ENCODE peak calls at places on chromosomes 3 and 15, in seven cellular contexts. One of them, this sample, is unnamed.

GRCh38 chr3:59150039-59150438 is 100.2 kb upstream of the CFAP20DC start:
- DNase-seq in glutamatergic neuron: no peak
- DNase-seq in neural progenitor cell: peak
- DNase-seq in GM10248: no peak
- DNase-seq in H9: peak
- DNase-seq in endothelial cell: no peak
- DNase-seq in epithelial cell of esophagus: peak
- DNase-seq in this sample: no peak

GRCh38 chr3:29513236-29513635 is 232.4 kb downstream of the RBMS3 start:
- DNase-seq in glutamatergic neuron: no peak
- DNase-seq in neural progenitor cell: no peak
- DNase-seq in GM10248: no peak
- DNase-seq in H9: no peak
- DNase-seq in endothelial cell: no peak
- DNase-seq in epithelial cell of esophagus: peak
- DNase-seq in this sample: no peak

GRCh38 chr3:81974754-81975153 is 213.3 kb upstream of the GBE1 start:
- DNase-seq in glutamatergic neuron: no peak
- DNase-seq in neural progenitor cell: peak
- DNase-seq in GM10248: no peak
- DNase-seq in H9: no peak
- DNase-seq in endothelial cell: no peak
- DNase-seq in epithelial cell of esophagus: no peak
- DNase-seq in this sample: no peak

GRCh38 chr15:31435256-31435781 is 108.7 kb downstream of the KLF13 start:
- DNase-seq in glutamatergic neuron: peak
- DNase-seq in neural progenitor cell: peak
- DNase-seq in GM10248: peak
- DNase-seq in H9: peak
- DNase-seq in endothelial cell: peak
- DNase-seq in epithelial cell of esophagus: peak
- DNase-seq in this sample: peak

GRCh38 chr3:12841970-12842328 is 584 bp upstream of the RPL32 start:
- DNase-seq in glutamatergic neuron: no peak
- DNase-seq in neural progenitor cell: no peak
- DNase-seq in GM10248: no peak
- DNase-seq in H9: no peak
- DNase-seq in endothelial cell: no peak
- DNase-seq in epithelial cell of esophagus: no peak
- DNase-seq in this sample: no peak

GRCh38 chr3:64300790-64301423 is 75.6 kb upstream of the PRICKLE2 start:
- DNase-seq in glutamatergic neuron: no peak
- DNase-seq in neural progenitor cell: no peak
- DNase-seq in GM10248: no peak
- DNase-seq in H9: no peak
- DNase-seq in endothelial cell: no peak
- DNase-seq in epithelial cell of esophagus: peak
- DNase-seq in this sample: no peak

GRCh38 chr3:17639257-17639656 is 103.2 kb downstream of the TBC1D5 start:
- DNase-seq in glutamatergic neuron: no peak
- DNase-seq in neural progenitor cell: no peak
- DNase-seq in GM10248: no peak
- DNase-seq in H9: no peak
- DNase-seq in endothelial cell: no peak
- DNase-seq in epithelial cell of esophagus: peak
- DNase-seq in this sample: no peak

GRCh38 chr3:174858353-174858752 is 781 bp upstream of the NAALADL2 start:
- DNase-seq in glutamatergic neuron: no peak
- DNase-seq in neural progenitor cell: no peak
- DNase-seq in GM10248: no peak
- DNase-seq in H9: no peak
- DNase-seq in endothelial cell: no peak
- DNase-seq in epithelial cell of esophagus: peak
- DNase-seq in this sample: no peak

GRCh38 chr15:69957175-69957574 is 140.5 kb downstream of the TLE3 start:
- DNase-seq in glutamatergic neuron: no peak
- DNase-seq in neural progenitor cell: no peak
- DNase-seq in GM10248: no peak
- DNase-seq in H9: no peak
- DNase-seq in endothelial cell: no peak
- DNase-seq in epithelial cell of esophagus: no peak
- DNase-seq in this sample: no peak

GRCh38 chr3:149613988-149614387 is 43.8 kb downstream of the WWTR1 start:
- DNase-seq in glutamatergic neuron: no peak
- DNase-seq in neural progenitor cell: no peak
- DNase-seq in GM10248: no peak
- DNase-seq in H9: no peak
- DNase-seq in endothelial cell: no peak
- DNase-seq in epithelial cell of esophagus: no peak
- DNase-seq in this sample: no peak

GRCh38 chr3:195918176-195918575 is 9.8 kb upstream of the TNK2 start:
- DNase-seq in glutamatergic neuron: no peak
- DNase-seq in neural progenitor cell: no peak
- DNase-seq in GM10248: no peak
- DNase-seq in H9: no peak
- DNase-seq in endothelial cell: no peak
- DNase-seq in epithelial cell of esophagus: no peak
- DNase-seq in this sample: no peak

GRCh38 chr3:171796625-171797264 is 13.5 kb downstream of the PLD1 start:
- DNase-seq in glutamatergic neuron: no peak
- DNase-seq in neural progenitor cell: no peak
- DNase-seq in GM10248: no peak
- DNase-seq in H9: no peak
- DNase-seq in endothelial cell: no peak
- DNase-seq in epithelial cell of esophagus: no peak
- DNase-seq in this sample: no peak

GRCh38 chr3:22922317-22922716 is 280.8 kb upstream of the UBE2E2 start:
- DNase-seq in glutamatergic neuron: no peak
- DNase-seq in neural progenitor cell: peak
- DNase-seq in GM10248: peak
- DNase-seq in H9: no peak
- DNase-seq in endothelial cell: no peak
- DNase-seq in epithelial cell of esophagus: peak
- DNase-seq in this sample: peak

GRCh38 chr3:52291508-52292181 is 4.0 kb downstream of the GLYCTK start:
- DNase-seq in glutamatergic neuron: peak
- DNase-seq in neural progenitor cell: peak
- DNase-seq in GM10248: peak
- DNase-seq in H9: no peak
- DNase-seq in endothelial cell: peak
- DNase-seq in epithelial cell of esophagus: peak
- DNase-seq in this sample: peak

GRCh38 chr3:45035441-45036301 is 9.6 kb downstream of the CLEC3B start:
- DNase-seq in glutamatergic neuron: peak
- DNase-seq in neural progenitor cell: peak
- DNase-seq in GM10248: peak
- DNase-seq in H9: peak
- DNase-seq in endothelial cell: peak
- DNase-seq in epithelial cell of esophagus: peak
- DNase-seq in this sample: no peak

GRCh38 chr3:149306751-149307434 is 26.5 kb downstream of the TM4SF18 start:
- DNase-seq in glutamatergic neuron: no peak
- DNase-seq in neural progenitor cell: no peak
- DNase-seq in GM10248: no peak
- DNase-seq in H9: no peak
- DNase-seq in endothelial cell: no peak
- DNase-seq in epithelial cell of esophagus: peak
- DNase-seq in this sample: no peak

GRCh38 chr3:46461971-46462910 is 2.5 kb downstream of the LTF start:
- DNase-seq in glutamatergic neuron: no peak
- DNase-seq in neural progenitor cell: no peak
- DNase-seq in GM10248: no peak
- DNase-seq in H9: peak
- DNase-seq in endothelial cell: no peak
- DNase-seq in epithelial cell of esophagus: peak
- DNase-seq in this sample: no peak

DNA sequence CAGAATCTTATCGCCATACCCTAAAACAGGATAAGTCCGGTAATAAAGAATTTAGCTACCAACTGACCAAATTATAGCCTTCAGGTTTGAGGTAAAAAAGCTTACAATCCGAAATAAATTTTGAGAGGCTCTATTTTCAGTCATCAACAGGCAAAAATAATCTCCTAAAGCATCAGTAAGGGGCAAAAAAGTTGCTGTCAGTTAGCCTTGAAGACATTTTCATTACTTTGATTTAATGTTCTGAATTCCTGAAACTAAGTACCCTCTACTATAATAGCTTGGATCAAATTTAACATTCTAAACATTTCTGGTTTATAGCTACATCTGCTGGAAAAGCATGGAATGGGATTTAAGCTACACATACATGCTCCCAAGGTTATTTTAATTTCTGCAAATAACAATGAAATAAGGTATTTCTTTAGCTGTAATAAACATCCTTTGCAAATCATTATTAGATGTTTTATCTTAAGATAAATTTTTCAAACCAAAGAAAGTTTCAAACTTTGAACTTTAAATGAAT is 245.5 kb downstream of the ULK4 start:
- DNase-seq in glutamatergic neuron: no peak
- DNase-seq in neural progenitor cell: no peak
- DNase-seq in GM10248: no peak
- DNase-seq in H9: no peak
- DNase-seq in endothelial cell: no peak
- DNase-seq in epithelial cell of esophagus: peak
- DNase-seq in this sample: no peak
- TF ChIP-seq CTCF in glutamatergic neuron: no peak
- TF ChIP-seq CTCF in neural progenitor cell: no peak
- TF ChIP-seq CTCF in GM10248: no peak
- TF ChIP-seq CTCF in H9: no peak
- TF ChIP-seq CTCF in endothelial cell: no peak
- TF ChIP-seq CTCF in epithelial cell of esophagus: peak
- TF ChIP-seq CTCF in this sample: no peak

DNA sequence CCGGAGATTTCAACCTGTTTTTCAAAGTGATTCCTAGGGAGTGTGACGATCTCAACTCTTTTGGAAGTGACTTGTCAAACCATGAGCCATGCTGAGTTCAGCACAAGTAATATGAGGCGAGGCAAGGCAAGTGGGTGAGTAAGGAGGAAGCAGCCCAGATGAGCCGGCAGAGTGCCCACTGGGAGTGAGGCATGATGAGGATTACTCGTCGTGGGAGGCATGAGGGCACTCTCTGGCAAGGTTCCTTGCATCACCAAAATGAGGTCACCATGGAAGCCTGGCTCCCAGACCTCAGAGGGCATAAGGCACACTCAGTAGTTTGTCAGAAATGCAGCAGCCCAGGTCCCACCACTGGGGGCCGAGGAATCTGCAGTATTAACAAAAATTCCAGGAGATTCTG is 636.1 kb downstream of the MAGI1 start:
- DNase-seq in glutamatergic neuron: no peak
- DNase-seq in neural progenitor cell: no peak
- DNase-seq in GM10248: no peak
- DNase-seq in H9: no peak
- DNase-seq in endothelial cell: no peak
- DNase-seq in epithelial cell of esophagus: peak
- DNase-seq in this sample: no peak
- TF ChIP-seq CTCF in glutamatergic neuron: no peak
- TF ChIP-seq CTCF in neural progenitor cell: no peak
- TF ChIP-seq CTCF in GM10248: no peak
- TF ChIP-seq CTCF in H9: no peak
- TF ChIP-seq CTCF in endothelial cell: no peak
- TF ChIP-seq CTCF in epithelial cell of esophagus: no peak
- TF ChIP-seq CTCF in this sample: no peak

GRCh38 chr3:186261638-186262037 is 100.4 kb downstream of the DGKG start:
- DNase-seq in glutamatergic neuron: no peak
- DNase-seq in neural progenitor cell: peak
- DNase-seq in GM10248: peak
- DNase-seq in H9: peak
- DNase-seq in endothelial cell: peak
- DNase-seq in epithelial cell of esophagus: no peak
- DNase-seq in this sample: peak
- TF ChIP-seq CTCF in glutamatergic neuron: peak
- TF ChIP-seq CTCF in neural progenitor cell: peak
- TF ChIP-seq CTCF in GM10248: peak
- TF ChIP-seq CTCF in H9: peak
- TF ChIP-seq CTCF in endothelial cell: peak
- TF ChIP-seq CTCF in epithelial cell of esophagus: no peak
- TF ChIP-seq CTCF in this sample: peak

DNA sequence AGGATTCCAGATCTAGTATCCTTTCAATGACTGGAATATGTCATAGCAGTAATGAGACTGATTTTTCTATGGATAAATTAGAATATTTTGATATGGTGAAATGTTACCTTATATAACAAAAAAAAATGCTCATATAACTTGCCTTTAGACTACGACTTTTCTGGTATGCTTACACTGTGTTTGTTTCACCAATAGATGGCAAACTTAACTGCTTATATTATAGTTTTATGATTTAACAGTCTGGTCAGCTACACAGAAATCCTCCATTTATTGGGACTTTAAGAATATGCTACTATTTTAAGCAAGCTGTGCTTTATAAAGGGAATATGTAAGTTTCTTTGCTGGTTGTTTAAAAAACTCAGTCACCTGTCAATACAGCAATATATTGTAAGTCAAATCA is 205.6 kb downstream of the VGLL3 start:
- DNase-seq in glutamatergic neuron: no peak
- DNase-seq in neural progenitor cell: no peak
- DNase-seq in GM10248: no peak
- DNase-seq in H9: no peak
- DNase-seq in endothelial cell: no peak
- DNase-seq in epithelial cell of esophagus: peak
- DNase-seq in this sample: no peak
- TF ChIP-seq CTCF in glutamatergic neuron: no peak
- TF ChIP-seq CTCF in neural progenitor cell: peak
- TF ChIP-seq CTCF in GM10248: no peak
- TF ChIP-seq CTCF in H9: peak
- TF ChIP-seq CTCF in endothelial cell: no peak
- TF ChIP-seq CTCF in epithelial cell of esophagus: peak
- TF ChIP-seq CTCF in this sample: no peak

GRCh38 chr15:64841258-64842098 is at the start of gene PLEKHO2:
- DNase-seq in glutamatergic neuron: peak
- DNase-seq in neural progenitor cell: peak
- DNase-seq in GM10248: peak
- DNase-seq in H9: peak
- DNase-seq in endothelial cell: peak
- DNase-seq in epithelial cell of esophagus: peak
- DNase-seq in this sample: peak
- TF ChIP-seq CTCF in glutamatergic neuron: peak
- TF ChIP-seq CTCF in neural progenitor cell: peak
- TF ChIP-seq CTCF in GM10248: no peak
- TF ChIP-seq CTCF in H9: peak
- TF ChIP-seq CTCF in endothelial cell: no peak
- TF ChIP-seq CTCF in epithelial cell of esophagus: no peak
- TF ChIP-seq CTCF in this sample: no peak